ENCODE peak calls at places on chromosomes 7 and 10, in four cellular contexts. Z is anterior cingulate cortex, F is dorsolateral prefrontal cortex, K is fibroblast of villous mesenchyme. L is an unnamed sample.

GRCh38 chr10:119863951-119864565 is 8.6 kb downstream of the MCMBP start:
- DNase-seq in Z (no peak), F (no peak), K (no peak), L (no peak)

GRCh38 chr7:18337425-18337824 is 158.1 kb upstream of the HDAC9 start:
- DNase-seq in Z (no peak), F (no peak), K (no peak), L (no peak)

GRCh38 chr7:133052357-133052756 is 29.5 kb downstream of the CHCHD3 start:
- DNase-seq in Z (no peak), F (no peak), K (no peak), L (no peak)

GRCh38 chr7:91759205-91759863 is 121.2 kb downstream of the MTERF1 start:
- DNase-seq in Z (no peak), F (no peak), K (peak; percentile 20), L (peak; percentile 29)

GRCh38 chr10:118832242-118832651 is 77.5 kb upstream of the CACUL1 start:
- DNase-seq in Z (peak; percentile 24), F (peak; percentile 55), K (peak; percentile 57), L (peak; percentile 64)

GRCh38 chr7:73565675-73566342 is 8.3 kb upstream of the BCL7B start:
- DNase-seq in Z (no peak), F (peak; percentile 4), K (peak; percentile 42), L (no peak)

GRCh38 chr10:50421026-50421719 is 169.9 kb upstream of the ASAH2 start:
- DNase-seq in Z (no peak), F (no peak), K (peak; percentile 50), L (peak; percentile 64)

GRCh38 chr7:26293569-26294308 is 2.1 kb downstream of the SNX10 start:
- DNase-seq in Z (no peak), F (no peak), K (no peak), L (no peak)

GRCh38 chr7:123120286-123120685 is 79.5 kb downstream of the SLC13A1 start:
- DNase-seq in Z (no peak), F (no peak), K (peak; percentile 49), L (peak; percentile 61)

GRCh38 chr7:32957326-32958045 is at the start of gene FKBP9:
- DNase-seq in Z (peak; percentile 70), F (peak; percentile 81), K (peak; percentile 87), L (peak; percentile 85)

GRCh38 chr10:91579351-91579985 is 53.4 kb downstream of the PPP1R3C start:
- DNase-seq in Z (no peak), F (no peak), K (no peak), L (no peak)

GRCh38 chr7:143393267-143394041 is 12.3 kb downstream of the ZYX start:
- DNase-seq in Z (no peak), F (no peak), K (peak; percentile 54), L (peak; percentile 69)

GRCh38 chr10:51326174-51326573 is 251.9 kb downstream of the PRKG1 start:
- DNase-seq in Z (no peak), F (no peak), K (no peak), L (no peak)

GRCh38 chr10:22693371-22693784 is 21.0 kb downstream of the PIP4K2A start:
- DNase-seq in Z (no peak), F (no peak), K (peak; percentile 86), L (peak; percentile 44)

GRCh38 chr7:50347693-50348092 is 43.2 kb downstream of the IKZF1 start:
- DNase-seq in Z (no peak), F (no peak), K (no peak), L (no peak)